ENCODE peak calls at places on chromosomes 6 and 20, in four cellular contexts. G, X, U and K are unnamed samples.

GRCh38 chr6:66961191-66961590 is 1254.2 kb upstream of the EYS start:
- DNase-seq in G (no peak), X (no peak), U (no peak), K (no peak)

GRCh38 chr20:35845561-35845960 is 73.7 kb downstream of the PHF20 start:
- DNase-seq in G (no peak), X (peak; percentile 52), U (no peak), K (no peak)

GRCh38 chr6:5468586-5468985 is 207.3 kb downstream of the FARS2 start:
- DNase-seq in G (no peak), X (no peak), U (no peak), K (no peak)

GRCh38 chr6:151322570-151322969 is 68.8 kb downstream of the ZBTB2 start:
- DNase-seq in G (no peak), X (no peak), U (no peak), K (no peak)

GRCh38 chr20:24987244-24987643 is 5.3 kb downstream of the APMAP start:
- DNase-seq in G (no peak), X (no peak), U (no peak), K (no peak)

GRCh38 chr6:5510734-5511133 is 249.4 kb downstream of the FARS2 start:
- DNase-seq in G (no peak), X (no peak), U (no peak), K (no peak)

GRCh38 chr6:136371117-136371696 is 81.6 kb upstream of the BCLAF1 start:
- DNase-seq in G (no peak), X (no peak), U (no peak), K (no peak)

GRCh38 chr6:31882344-31882743 is 3.5 kb upstream of the SLC44A4 start:
- DNase-seq in G (no peak), X (no peak), U (no peak), K (no peak)

GRCh38 chr6:28673800-28674671 is 148.4 kb downstream of the GPX5 start:
- DNase-seq in G (peak; percentile 37), X (peak; percentile 71), U (no peak), K (peak; percentile 7)

GRCh38 chr6:3409699-3410384 is 47.0 kb downstream of the SLC22A23 start:
- DNase-seq in G (no peak), X (no peak), U (no peak), K (no peak)

GRCh38 chr6:45327956-45328522 is at the start of gene RUNX2:
- DNase-seq in G (no peak), X (peak; percentile 97), U (no peak), K (peak; percentile 63)

GRCh38 chr6:12354499-12354898 is 64.3 kb downstream of the EDN1 start:
- DNase-seq in G (no peak), X (peak; percentile 89), U (no peak), K (peak; percentile 61)

GRCh38 chr20:20743511-20744169 is 31.2 kb upstream of the RALGAPA2 start:
- DNase-seq in G (no peak), X (peak; percentile 14), U (no peak), K (no peak)

GRCh38 chr6:26383624-26384417 is 913 bp downstream of the BTN2A2 start:
- DNase-seq in G (no peak), X (peak; percentile 75), U (no peak), K (no peak)

GRCh38 chr6:143293526-143293925 is 157.0 kb downstream of the ADAT2 start:
- DNase-seq in G (no peak), X (no peak), U (no peak), K (no peak)

GRCh38 chr20:8807480-8808179 is 261.3 kb upstream of the PLCB4 start:
- DNase-seq in G (no peak), X (no peak), U (no peak), K (no peak)

GRCh38 chr6:53790886-53791285 is 3.9 kb upstream of the LRRC1 start:
- DNase-seq in G (no peak), X (no peak), U (no peak), K (no peak)

GRCh38 chr20:4519530-4519929 is 202.2 kb upstream of the PRND start:
- DNase-seq in G (no peak), X (no peak), U (no peak), K (no peak)